ENCODE peak calls at places on chromosome 17, in five cellular contexts. F is stimulated activated CD4-positive, alpha-beta T cell treated with anti-CD3 and anti-CD28 coated beads, Interleukin-1b, Interleukin-23, amount 100 ng/mL, for 1 hour; U is MV-4-11; L is NCI-H2081; J is left cardiac atrium. H is an unnamed sample.

GRCh38 chr17:63947711-63948330 is 15.7 kb upstream of the CD79B start:
- DNase-seq in L (no peak), F (no peak), J (no peak), U (no peak), H (no peak)

GRCh38 chr17:55577011-55577586 is 65.8 kb upstream of the SMIM36 start:
- DNase-seq in U (peak), F (no peak), L (no peak), J (peak), H (no peak)

GRCh38 chr17:14904406-14904805 is 360.7 kb downstream of the PMP22 start:
- DNase-seq in J (no peak), L (no peak), U (no peak), F (no peak), H (no peak)

GRCh38 chr17:79826210-79826680 is 13.0 kb downstream of the CBX4 start:
- DNase-seq in L (no peak), J (no peak), F (no peak), U (peak), H (no peak)

GRCh38 chr17:8914554-8914953 is 47.1 kb upstream of the PIK3R6 start:
- DNase-seq in L (no peak), U (no peak), J (no peak), F (no peak), H (no peak)

GRCh38 chr17:43140396-43141332 is 15.5 kb upstream of the BRCA1 start:
- DNase-seq in J (no peak), U (peak), F (no peak), L (no peak), H (no peak)

GRCh38 chr17:27413295-27413694 is 43.0 kb upstream of the KSR1 start:
- DNase-seq in L (no peak), U (peak), F (no peak), J (no peak), H (no peak)

GRCh38 chr17:18109935-18110334 is 1.4 kb downstream of the MYO15A start:
- DNase-seq in J (no peak), L (no peak), U (no peak), F (no peak), H (no peak)